ENCODE peak calls at places on chromosomes 16 and 17, in seven cellular contexts. T, B, F, X, C, J and V are unnamed samples.
A peak's percentile ranks its signal among the peaks of the same experiment; 100 is the strongest.

GRCh38 chr17:30450125-30451027 is 26.8 kb upstream of the GOSR1 start:
- DNase-seq in T (peak; percentile 60), B (no peak), F (peak; percentile 29), X (peak; percentile 55), C (no peak), J (no peak), V (peak; percentile 67)

GRCh38 chr16:554640-555413 is 5.4 kb upstream of the PRR35 start:
- DNase-seq in T (no peak), B (no peak), F (no peak), X (peak; percentile 80), C (no peak), J (no peak), V (peak; percentile 84)

GRCh38 chr16:48365601-48366164 is 19.5 kb downstream of the SIAH1 start:
- DNase-seq in T (peak; percentile 86), B (peak; percentile 91), F (peak; percentile 95), X (peak; percentile 87), C (peak; percentile 74), J (no peak), V (peak; percentile 83)

GRCh38 chr17:65066858-65067257 is 10.3 kb upstream of the GNA13 start:
- DNase-seq in T (no peak), B (no peak), F (no peak), X (no peak), C (no peak), J (no peak), V (no peak)

GRCh38 chr17:46876353-46876887 is 25.0 kb downstream of the WNT9B start:
- DNase-seq in T (no peak), B (no peak), F (peak; percentile 73), X (no peak), C (no peak), J (no peak), V (no peak)

GRCh38 chr17:5508855-5509254 is 22.5 kb downstream of the MIS12 start:
- DNase-seq in T (peak; percentile 68), B (no peak), F (peak; percentile 66), X (no peak), C (no peak), J (peak; percentile 49), V (peak; percentile 58)

GRCh38 chr16:86585821-86586611 is 7.7 kb downstream of the FOXL1 start:
- DNase-seq in T (no peak), B (no peak), F (no peak), X (peak; percentile 88), C (no peak), J (peak; percentile 89), V (peak; percentile 91)

GRCh38 chr17:64296246-64296645 is 33.2 kb upstream of the TEX2 start:
- DNase-seq in T (no peak), B (no peak), F (no peak), X (no peak), C (no peak), J (no peak), V (no peak)

GRCh38 chr16:57165923-57166322 is 19.9 kb downstream of the PSME3IP1 start:
- DNase-seq in T (peak; percentile 66), B (no peak), F (no peak), X (peak; percentile 87), C (no peak), J (peak; percentile 43), V (peak; percentile 68)

GRCh38 chr17:64655704-64656103 is 6.4 kb downstream of the SMURF2 start:
- DNase-seq in T (no peak), B (no peak), F (no peak), X (no peak), C (no peak), J (no peak), V (no peak)

GRCh38 chr16:30429678-30430427 is at the start of gene DCTPP1:
- DNase-seq in T (peak; percentile 99), B (peak; percentile 90), F (peak; percentile 99), X (peak; percentile 97), C (peak; percentile 95), J (peak; percentile 98), V (peak; percentile 97)

GRCh38 chr16:69936751-69937211 is 14.4 kb upstream of the CLEC18A start:
- DNase-seq in T (no peak), B (no peak), F (no peak), X (no peak), C (peak; percentile 2), J (no peak), V (no peak)

GRCh38 chr17:9693755-9694154 is 48.4 kb downstream of the USP43 start:
- DNase-seq in T (no peak), B (no peak), F (no peak), X (no peak), C (no peak), J (no peak), V (no peak)

GRCh38 chr17:35299108-35299507 is 56.2 kb downstream of the SLFN5 start:
- DNase-seq in T (no peak), B (no peak), F (no peak), X (no peak), C (no peak), J (no peak), V (no peak)

GRCh38 chr17:56320443-56320842 is 167.2 kb downstream of the ANKFN1 start:
- DNase-seq in T (no peak), B (no peak), F (no peak), X (no peak), C (no peak), J (no peak), V (no peak)

GRCh38 chr16:11619327-11619851 is 32.7 kb upstream of the LITAF start:
- DNase-seq in T (no peak), B (no peak), F (no peak), X (no peak), C (no peak), J (no peak), V (no peak)

GRCh38 chr17:28807925-28808641 is 34.5 kb downstream of the FAM222B start:
- DNase-seq in T (peak; percentile 86), B (no peak), F (peak; percentile 38), X (peak; percentile 96), C (peak; percentile 7), J (peak; percentile 72), V (peak; percentile 91)

GRCh38 chr16:19488213-19488640 is 33.7 kb downstream of the GDE1 start:
- DNase-seq in T (no peak), B (no peak), F (peak; percentile 57), X (no peak), C (no peak), J (no peak), V (no peak)

GRCh38 chr17:7314719-7315569 is at the start of gene GPS2:
- DNase-seq in T (peak; percentile 76), B (peak; percentile 95), F (peak; percentile 96), X (peak; percentile 72), C (peak; percentile 88), J (no peak), V (peak; percentile 77)

GRCh38 chr17:81509687-81510523 is 2.7 kb downstream of the ACTG1 start:
- DNase-seq in T (peak; percentile 39), B (no peak), F (no peak), X (peak; percentile 33), C (no peak), J (no peak), V (no peak)

GRCh38 chr17:75152971-75153853 is 1.1 kb downstream of the JPT1 start:
- DNase-seq in T (peak; percentile 24), B (no peak), F (peak; percentile 71), X (peak; percentile 37), C (peak; percentile 15), J (no peak), V (no peak)

GRCh38 chr17:77441130-77441920 is 300.6 kb downstream of the SEC14L1 start:
- DNase-seq in T (no peak), B (no peak), F (no peak), X (no peak), C (no peak), J (no peak), V (no peak)

GRCh38 chr17:65588194-65588808 is 26.9 kb upstream of the AXIN2 start:
- DNase-seq in T (no peak), B (peak; percentile 43), F (peak; percentile 77), X (no peak), C (no peak), J (no peak), V (peak; percentile 32)

GRCh38 chr16:72501739-72502653 is 330.0 kb upstream of the PMFBP1 start:
- DNase-seq in T (peak; percentile 90), B (peak; percentile 23), F (peak; percentile 76), X (peak; percentile 78), C (peak; percentile 69), J (peak; percentile 71), V (peak; percentile 85)

GRCh38 chr17:34081269-34081668 is 173.8 kb upstream of the CCL2 start:
- DNase-seq in T (peak; percentile 17), B (no peak), F (peak; percentile 22), X (peak; percentile 12), C (no peak), J (no peak), V (no peak)

GRCh38 chr17:44376124-44376523 is 12.5 kb upstream of the FAM171A2 start:
- DNase-seq in T (peak; percentile 35), B (peak; percentile 55), F (no peak), X (peak; percentile 24), C (no peak), J (no peak), V (no peak)
- TF ChIP-seq CTCF in T (peak; percentile 54), B (peak; percentile 56), F (peak; percentile 29), X (peak; percentile 49), C (peak; percentile 18), J (peak; percentile 48), V (peak; percentile 40)

GRCh38 chr17:41918392-41919164 is at the start of gene ACLY:
- DNase-seq in T (peak; percentile 96), B (peak; percentile 97), F (peak; percentile 100), X (peak; percentile 96), C (peak; percentile 94), J (peak; percentile 91), V (peak; percentile 99)

GRCh38 chr17:41917957-41918391 is 777 bp downstream of the ACLY start:
- DNase-seq in T (peak; percentile 39), B (peak; percentile 78), F (peak; percentile 69), X (peak; percentile 41), C (peak; percentile 16), J (no peak), V (peak; percentile 20)

GRCh38 chr17:41920580-41920955 is 1.8 kb upstream of the ACLY start:
- DNase-seq in T (no peak), B (no peak), F (no peak), X (no peak), C (no peak), J (no peak), V (no peak)

GRCh38 chr17:41919165-41919817 is 540 bp upstream of the ACLY start:
- DNase-seq in T (no peak), B (no peak), F (peak; percentile 76), X (peak; percentile 80), C (peak; percentile 55), J (peak; percentile 27), V (no peak)

GRCh38 chr17:41919840-41920579 is 1.3 kb upstream of the ACLY start:
- DNase-seq in T (peak; percentile 49), B (no peak), F (no peak), X (peak; percentile 72), C (no peak), J (no peak), V (peak; percentile 59)
- H3K4me3 ChIP-seq in T (no peak overlapping the region), B (no peak overlapping the region), F (peak overlapping the region; percentile 17), X (no peak overlapping the region), C (no peak overlapping the region), J (no peak overlapping the region), V (no peak overlapping the region)

DNA sequence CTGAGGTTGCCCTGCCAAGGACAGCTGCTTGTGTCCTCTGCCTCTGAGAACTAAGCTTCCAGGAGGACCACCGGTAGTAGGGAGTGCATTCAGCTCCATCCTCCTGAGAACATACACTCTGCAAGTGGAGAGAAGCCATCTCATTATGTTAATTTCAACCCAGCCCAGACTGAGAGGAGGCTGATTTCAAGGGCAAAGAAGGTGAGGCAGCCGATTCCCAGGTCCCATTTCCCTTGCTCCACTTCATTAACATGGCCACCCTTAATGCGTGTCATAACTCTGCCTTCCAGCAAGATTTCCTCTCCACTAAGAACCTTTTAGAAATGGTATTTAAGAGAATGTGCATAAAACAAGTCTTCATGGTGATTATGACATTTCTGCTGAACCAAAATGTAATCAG is 72.5 kb downstream of the CDH13 start:
- DNase-seq in T (no peak), B (no peak), F (no peak), X (no peak), C (no peak), J (no peak), V (no peak)
- TF ChIP-seq CTCF in T (no peak), B (no peak), F (no peak), X (no peak), C (no peak), J (no peak), V (no peak)

GRCh38 chr17:80479246-80479566 is 2.8 kb upstream of the NPTX1 start:
- DNase-seq in T (no peak), B (no peak), F (no peak), X (no peak), C (no peak), J (no peak), V (no peak)
- H3K4me3 ChIP-seq in T (no peak overlapping the region), B (no peak overlapping the region), F (no peak overlapping the region), X (no peak overlapping the region), C (no peak overlapping the region), J (no peak overlapping the region), V (no peak overlapping the region)